ENCODE peak calls at places on chromosomes 11 and 22, in five cellular contexts. W is CD4-positive, alpha-beta T cell; X is A549; J is heart left ventricle; O is upper lobe of left lung. C is an unnamed sample. For H3K9me3, the result is how much of the 10 kb centered on the place peaks cover.

GRCh38 chr11:32262367-32262766 is 171.5 kb downstream of the RCN1 start:
- DNase-seq in W (no peak), X (no peak), J (no peak), O (no peak), C (no peak)

GRCh38 chr22:33110562-33111163 is 52.5 kb upstream of the SYN3 start:
- DNase-seq in W (no peak), X (no peak), J (no peak), O (no peak), C (no peak)

GRCh38 chr22:20523118-20523983 is 15.9 kb downstream of the MED15 start:
- DNase-seq in W (no peak), X (no peak), J (no peak), O (no peak), C (no peak)

GRCh38 chr22:50105529-50106100 is 15.8 kb downstream of the MOV10L1 start:
- DNase-seq in W (no peak), X (no peak), J (no peak), O (no peak), C (no peak)

GRCh38 chr11:19905280-19905853 is 192.7 kb downstream of the NAV2 start:
- DNase-seq in W (no peak), X (peak), J (no peak), O (no peak), C (no peak)

GRCh38 chr11:113446112-113446511 is 29.1 kb downstream of the DRD2 start:
- DNase-seq in W (no peak), X (no peak), J (no peak), O (no peak), C (no peak)

GRCh38 chr11:33987545-33987944 is 64.0 kb upstream of the CAPRIN1 start:
- DNase-seq in W (no peak), X (no peak), J (no peak), O (no peak), C (no peak)

GRCh38 chr22:39661842-39662676 is 91.5 kb downstream of the CACNA1I start:
- DNase-seq in W (peak), X (no peak), J (no peak), O (peak), C (peak)

GRCh38 chr22:37549704-37550059 is 10.6 kb upstream of the CDC42EP1 start:
- DNase-seq in W (no peak), X (no peak), J (no peak), O (no peak), C (no peak)

GRCh38 chr11:73140213-73141030 is 1.7 kb downstream of the FCHSD2 start:
- DNase-seq in W (no peak), X (peak), J (no peak), O (peak), C (no peak)

GRCh38 chr22:49536571-49537131 is 291.0 kb downstream of the BRD1 start:
- DNase-seq in W (no peak), X (no peak), J (peak), O (no peak), C (no peak)

GRCh38 chr11:2788751-2789140 is 89.0 kb upstream of the KCNQ1OT1 start:
- DNase-seq in W (no peak), X (no peak), J (peak), O (peak), C (no peak)

GRCh38 chr11:19919050-19919561 is 206.5 kb downstream of the NAV2 start:
- DNase-seq in W (no peak), X (peak), J (no peak), O (no peak), C (no peak)

GRCh38 chr11:111066861-111067260 is 178.7 kb upstream of the POU2AF2 start:
- DNase-seq in W (no peak), X (no peak), J (no peak), O (no peak), C (no peak)

GRCh38 chr11:130451261-130452019 is 3.0 kb downstream of the ADAMTS15 start:
- DNase-seq in W (no peak), X (no peak), J (peak), O (no peak), C (no peak)

GRCh38 chr22:25057013-25057881 is 104.7 kb downstream of the KIAA1671 start:
- DNase-seq in W (peak), X (peak), J (peak), O (peak), C (peak)

GRCh38 chr11:122720482-122720881 is 65.0 kb downstream of the UBASH3B start:
- DNase-seq in W (no peak), X (no peak), J (no peak), O (no peak), C (no peak)

GRCh38 chr11:107496011-107496410 is 38.4 kb upstream of the CWF19L2 start:
- DNase-seq in W (no peak), X (no peak), J (no peak), O (no peak), C (no peak)

GRCh38 chr22:19902245-19902699 is 39.3 kb upstream of the COMT start:
- DNase-seq in W (no peak), X (no peak), J (no peak), O (no peak), C (no peak)

GRCh38 chr11:65390099-65390941 is 3.9 kb downstream of the FRMD8 start:
- DNase-seq in W (no peak), X (no peak), J (no peak), O (peak), C (no peak)

GRCh38 chr11:82775736-82776346 is 42.2 kb upstream of the FAM181B start:
- DNase-seq in W (no peak), X (peak), J (no peak), O (no peak), C (no peak)

GRCh38 chr11:13038366-13038765 is 29.2 kb downstream of the RASSF10 start:
- DNase-seq in W (no peak), X (no peak), J (no peak), O (no peak), C (no peak)

DNA sequence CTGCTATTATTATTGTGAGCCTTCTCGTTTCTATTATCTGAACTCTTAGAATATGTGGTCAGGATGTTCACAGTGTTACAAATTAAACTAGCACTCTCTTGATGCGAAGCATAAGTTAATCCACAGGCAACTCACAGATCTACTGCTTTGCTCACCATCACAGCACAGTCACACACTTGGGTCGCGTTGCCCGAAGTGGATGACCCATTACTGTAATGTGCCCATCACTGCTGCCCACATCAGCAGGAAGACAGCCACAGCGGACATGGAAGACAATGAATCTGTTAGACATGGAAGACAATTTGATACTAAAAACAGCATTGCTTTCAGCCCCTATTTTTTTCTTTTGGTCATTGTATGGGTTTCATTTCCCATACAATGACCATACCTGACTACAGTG is 216.4 kb upstream of the B3GAT1 start:
- DNase-seq in W (no peak), X (no peak), J (no peak), O (no peak), C (no peak)
- H3K9me3 ChIP-seq in W (under half), X (under half), J (under half), O (under half), C (under half)

DNA sequence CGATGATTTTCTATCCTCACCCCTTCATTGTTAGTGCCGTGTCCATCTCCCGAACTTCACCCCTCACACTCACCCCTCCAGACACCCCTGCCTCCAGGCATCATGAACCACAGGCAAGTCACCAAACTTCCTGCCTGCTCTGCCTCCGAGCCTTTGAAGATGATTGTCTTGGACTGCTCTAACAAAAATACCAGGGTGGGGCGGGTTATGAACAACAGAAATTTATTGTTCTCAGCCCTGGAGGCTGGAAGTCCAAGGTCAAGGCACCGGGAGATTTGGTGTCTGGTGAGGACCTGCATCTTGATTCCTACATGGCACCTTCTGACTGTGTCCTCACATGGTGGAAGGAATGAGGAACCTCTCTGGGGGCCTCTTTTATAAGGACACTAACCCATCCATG is 1508.3 kb downstream of the TBC1D22A start:
- DNase-seq in W (no peak), X (no peak), J (no peak), O (no peak), C (no peak)
- H3K9me3 ChIP-seq in W (under half), X (under half), J (under half), O (under half), C (under half)

DNA sequence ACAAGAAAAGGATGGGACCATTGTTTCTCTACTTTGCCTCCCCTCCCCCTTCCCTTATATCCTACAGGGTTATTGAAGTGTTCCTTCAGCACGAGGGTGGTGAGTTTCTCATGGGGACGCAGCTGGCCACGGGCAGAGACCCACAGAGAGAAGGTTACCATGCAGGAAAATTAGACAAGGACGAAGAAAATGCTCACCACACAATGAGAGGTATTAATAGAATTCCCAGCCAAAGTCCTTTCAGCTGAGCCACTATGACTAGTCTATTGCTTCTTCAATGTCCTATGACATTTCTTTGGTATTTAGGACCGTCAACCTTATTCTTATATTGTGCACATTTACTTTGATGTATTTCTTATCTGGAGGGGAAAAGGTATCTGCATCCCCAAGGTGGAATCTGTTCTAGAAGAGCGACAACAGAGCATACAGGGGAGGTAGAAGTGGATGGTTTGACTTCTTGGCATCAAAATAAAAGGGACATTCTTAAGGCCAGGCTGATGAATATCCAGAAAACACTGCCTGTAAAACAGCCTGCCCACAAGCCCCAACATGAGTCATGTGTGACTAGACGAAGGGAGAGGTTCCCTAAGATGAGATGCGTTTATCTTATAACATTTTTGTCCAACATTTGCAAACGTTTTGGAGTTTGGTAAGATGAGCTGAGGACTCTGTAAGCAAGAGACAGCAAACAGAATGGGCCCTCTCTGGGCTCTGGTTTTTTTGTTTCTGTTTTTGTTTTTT is 209.8 kb upstream of the NARS2 start:
- DNase-seq in W (no peak), X (no peak), J (no peak), O (no peak), C (no peak)
- H3K9me3 ChIP-seq in W (under half), X (under half), J (under half), O (under half), C (under half)

GRCh38 chr11:48154162-48154561 is 62.4 kb upstream of the OR4B1 start:
- DNase-seq in W (no peak), X (no peak), J (no peak), O (no peak), C (no peak)
- H3K9me3 ChIP-seq in W (under half), X (under half), J (under half), O (under half), C (under half)

GRCh38 chr22:47547239-47547661 is 784.8 kb downstream of the TBC1D22A start:
- DNase-seq in W (no peak), X (no peak), J (no peak), O (no peak), C (no peak)

GRCh38 chr22:47543447-47543846 is 781.0 kb downstream of the TBC1D22A start:
- DNase-seq in W (no peak), X (no peak), J (no peak), O (no peak), C (no peak)

GRCh38 chr22:47548953-47549740 is 786.7 kb downstream of the TBC1D22A start:
- DNase-seq in W (no peak), X (no peak), J (no peak), O (no peak), C (no peak)

GRCh38 chr22:47547881-47548630 is 785.6 kb downstream of the TBC1D22A start:
- DNase-seq in W (no peak), X (no peak), J (no peak), O (no peak), C (no peak)

GRCh38 chr22:47544696-47545095 is 782.2 kb downstream of the TBC1D22A start:
- DNase-seq in W (no peak), X (no peak), J (no peak), O (no peak), C (no peak)
- H3K9me3 ChIP-seq in W (under half), X (under half), J (under half), O (under half), C (under half)